ENCODE peak calls at places on chromosomes 11 and 22, in six cellular contexts. L is AG10803, F is AG04450, P is H9, K is fibroblast of pulmonary artery, H is bronchial epithelial cell. M is an unnamed sample.

GRCh38 chr11:61488651-61489291 is 19.8 kb upstream of the LRRC10B start:
- DNase-seq in P (peak), K (peak), L (no peak), F (no peak), H (no peak), M (no peak)

GRCh38 chr11:126370016-126370415 is 14.5 kb downstream of the ST3GAL4 start:
- DNase-seq in K (peak), P (no peak), H (no peak), F (no peak), L (no peak), M (no peak)

GRCh38 chr11:95337175-95337957 is 106.4 kb upstream of the SESN3 start:
- DNase-seq in P (peak), F (no peak), H (peak), K (peak), L (peak), M (peak)

GRCh38 chr22:23781533-23781932 is 5.2 kb upstream of the SMARCB1 start:
- DNase-seq in P (no peak), F (no peak), L (peak), H (peak), K (no peak), M (peak)

GRCh38 chr22:40289991-40290459 is 56.3 kb upstream of the ADSL start:
- DNase-seq in H (no peak), F (no peak), P (no peak), L (no peak), K (no peak), M (no peak)

GRCh38 chr11:111557425-111558111 is 17.0 kb downstream of the LAYN start:
- DNase-seq in K (peak), H (peak), L (peak), F (peak), P (no peak), M (peak)

GRCh38 chr11:50394017-50394416 is 361.3 kb downstream of the OR4C45 start:
- DNase-seq in L (no peak), P (no peak), H (no peak), F (no peak), K (no peak), M (no peak)

GRCh38 chr11:117816151-117816741 is 8.3 kb downstream of the FXYD2 start:
- DNase-seq in F (peak), H (peak), K (peak), P (peak), L (peak), M (peak)

GRCh38 chr11:21007297-21007696 is 337.9 kb downstream of the NELL1 start:
- DNase-seq in K (no peak), H (no peak), F (no peak), P (peak), L (no peak), M (no peak)

GRCh38 chr11:12284321-12285050 is 92.9 kb upstream of the PARVA start:
- DNase-seq in K (peak), H (no peak), F (peak), L (peak), P (peak), M (no peak)

GRCh38 chr22:30181459-30182353 is 64.9 kb downstream of the LIF start:
- DNase-seq in H (no peak), F (no peak), K (no peak), L (no peak), P (no peak), M (no peak)

GRCh38 chr11:72238040-72238450 is 5.9 kb downstream of the PHOX2A start:
- DNase-seq in K (peak), L (peak), F (no peak), H (peak), P (peak), M (peak)

GRCh38 chr11:100574894-100575769 is 112.0 kb upstream of the ARHGAP42 start:
- DNase-seq in H (peak), K (peak), F (no peak), L (peak), P (no peak), M (peak)

DNA sequence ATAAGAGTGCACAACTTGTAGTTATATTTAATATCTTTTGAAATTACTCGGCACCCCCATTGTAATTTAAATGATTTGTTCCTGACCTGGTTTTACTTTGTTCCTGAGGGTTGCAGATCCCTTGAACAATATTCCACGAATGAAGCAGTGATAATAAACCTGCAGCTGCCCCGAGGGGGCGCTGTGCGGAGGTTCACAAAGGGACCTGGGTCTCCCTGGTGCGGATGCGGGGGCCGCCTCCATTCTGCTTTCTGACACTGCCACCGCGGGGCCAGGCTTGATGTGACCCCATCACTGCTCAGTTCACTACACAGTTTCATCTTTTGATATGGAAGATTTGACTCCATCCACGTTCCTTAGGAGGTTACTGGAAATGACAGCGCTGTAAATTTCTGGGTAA is 62.9 kb upstream of the PRODH start:
- DNase-seq in L (no peak), P (peak), K (no peak), F (no peak), H (no peak), M (no peak)
- TF ChIP-seq CTCF in L (no peak), P (peak), K (peak), F (peak), H (peak), M (peak)

GRCh38 chr11:64341851-64342791 is 2.1 kb downstream of the CCDC88B start:
- DNase-seq in L (peak), H (peak), P (peak), K (peak), F (peak), M (no peak)

GRCh38 chr11:64344721-64345120 is 4.7 kb downstream of the CCDC88B start:
- DNase-seq in F (no peak), K (no peak), L (no peak), H (no peak), P (peak), M (no peak)

GRCh38 chr11:64342869-64343739 is 3.1 kb downstream of the CCDC88B start:
- DNase-seq in K (no peak), P (peak), L (no peak), H (no peak), F (no peak), M (no peak)

GRCh38 chr11:64344160-64344559 is 4.2 kb downstream of the CCDC88B start:
- DNase-seq in K (no peak), L (no peak), F (no peak), P (no peak), H (no peak), M (no peak)

DNA sequence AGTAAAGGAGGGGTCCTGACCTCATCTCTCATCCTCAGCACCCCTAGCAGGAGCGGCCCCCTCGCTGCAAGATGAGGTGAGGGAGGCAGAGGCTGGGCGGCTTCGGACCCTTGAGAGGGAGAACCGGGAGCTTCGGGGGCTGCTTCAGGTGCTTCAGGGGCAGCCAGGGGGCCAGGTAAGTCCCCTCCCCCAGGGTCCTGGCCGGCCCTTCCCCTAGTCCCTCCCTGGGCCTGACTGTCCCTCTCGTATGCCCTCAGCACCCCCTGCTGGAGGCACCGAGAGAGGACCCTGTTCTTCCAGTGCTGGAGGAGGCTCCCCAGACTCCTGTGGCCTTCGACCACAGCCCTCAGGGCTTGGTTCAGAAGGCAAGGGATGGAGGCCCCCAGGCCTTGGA is 3.7 kb downstream of the CCDC88B start:
- DNase-seq in H (no peak), L (no peak), F (no peak), P (peak), K (no peak), M (no peak)
- TF ChIP-seq CTCF in H (peak), L (peak), F (peak), P (peak), K (peak), M (peak)

DNA sequence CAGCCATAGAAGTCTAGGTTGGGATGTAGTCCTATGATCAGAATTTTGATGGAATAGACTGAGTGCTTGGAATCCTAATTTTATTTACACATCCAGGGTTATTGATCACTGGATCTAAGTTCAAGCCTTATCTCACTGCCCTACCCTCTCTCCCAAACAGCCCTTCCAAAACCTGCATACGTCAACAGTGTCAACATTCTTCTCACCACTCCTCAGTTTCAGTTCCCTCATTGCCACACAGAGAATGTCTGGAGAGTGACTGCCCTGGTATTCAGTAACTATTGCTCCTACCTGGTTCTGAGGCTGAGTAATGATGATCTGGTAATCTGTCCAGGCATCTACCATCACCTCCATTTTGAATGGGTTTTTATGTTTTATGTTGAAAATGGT is 60.0 kb downstream of the GLYATL1 start:
- DNase-seq in P (no peak), L (no peak), F (no peak), K (no peak), H (no peak), M (no peak)
- TF ChIP-seq CTCF in P (no peak), L (no peak), F (no peak), K (no peak), H (no peak), M (no peak)

GRCh38 chr11:114257621-114258558 is 38.3 kb upstream of the NNMT start:
- DNase-seq in F (no peak), H (peak), K (peak), P (peak), L (no peak), M (no peak)
- TF ChIP-seq CTCF in F (no peak), H (peak), K (peak), P (peak), L (no peak), M (peak)

GRCh38 chr11:77082838-77083552 is 16.2 kb downstream of the CAPN5 start:
- DNase-seq in H (no peak), F (no peak), L (peak), P (no peak), K (peak), M (no peak)
- TF ChIP-seq CTCF in H (no peak), F (no peak), L (no peak), P (no peak), K (no peak), M (no peak)

DNA sequence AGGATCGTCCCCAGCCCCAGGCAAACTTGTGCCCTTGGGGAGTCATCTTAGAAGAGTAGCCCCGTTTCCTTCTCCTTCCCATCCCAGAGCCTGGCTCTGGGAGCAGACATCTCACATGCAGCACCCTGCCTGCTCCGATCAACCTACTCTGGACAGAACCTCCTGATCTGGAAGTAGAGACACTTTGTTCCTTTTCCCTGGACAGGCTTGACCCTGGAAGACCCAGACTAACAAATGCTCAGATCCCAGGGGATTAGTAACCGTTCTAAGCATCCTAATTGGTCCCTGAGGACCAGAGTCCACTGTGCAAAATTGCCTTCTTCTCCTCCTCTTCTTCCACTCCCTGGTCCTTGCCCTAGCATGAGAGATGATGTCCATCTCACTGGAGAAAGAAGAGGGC is 157.6 kb downstream of the FEZ1 start:
- DNase-seq in P (no peak), H (no peak), F (no peak), K (no peak), L (no peak), M (no peak)
- TF ChIP-seq CTCF in P (no peak), H (no peak), F (no peak), K (no peak), L (no peak), M (no peak)

M was measured in foreskin keratinocyte.